ENCODE peak calls at places on chromosome 17, in eight cellular contexts. Q is CD8-positive, alpha-beta T cell; K is endodermal cell; U is pancreas; T is CD4-positive, alpha-beta memory T cell; E is cardiac muscle cell; W is uterus; D is neural progenitor cell. A is an unnamed sample.

GRCh38 chr17:66255112-66255511 is 25.9 kb upstream of the APOH start:
- DNase-seq in Q (no peak), K (no peak), U (peak; percentile 29), T (peak; percentile 71), E (peak; percentile 73), W (no peak), D (peak; percentile 73), A (no peak)

GRCh38 chr17:32936894-32937500 is 9.0 kb downstream of the TMEM98 start:
- DNase-seq in Q (peak; percentile 16), K (peak; percentile 98), U (peak; percentile 84), T (peak; percentile 38), E (peak; percentile 87), W (peak; percentile 83), D (peak; percentile 94), A (peak; percentile 45)

GRCh38 chr17:42358434-42358833 is 29.8 kb downstream of the STAT3 start:
- DNase-seq in Q (no peak), K (no peak), U (no peak), T (no peak), E (no peak), W (no peak), D (no peak), A (no peak)

GRCh38 chr17:34391241-34391640 is 28.2 kb upstream of the CCL1 start:
- DNase-seq in Q (no peak), K (no peak), U (no peak), T (no peak), E (no peak), W (no peak), D (no peak), A (no peak)

GRCh38 chr17:79618383-79619067 is 7.7 kb upstream of the RBFOX3 start:
- DNase-seq in Q (no peak), K (peak; percentile 44), U (no peak), T (no peak), E (no peak), W (no peak), D (no peak), A (no peak)

GRCh38 chr17:30241051-30241450 is 5.6 kb upstream of the SLC6A4 start:
- DNase-seq in Q (no peak), K (no peak), U (no peak), T (no peak), E (no peak), W (no peak), D (no peak), A (no peak)

GRCh38 chr17:78995761-78996451 is 13.7 kb downstream of the CANT1 start:
- DNase-seq in Q (no peak), K (peak; percentile 24), U (peak; percentile 30), T (no peak), E (no peak), W (no peak), D (no peak), A (no peak)

GRCh38 chr17:42677921-42678781 is 1.4 kb upstream of the PLEKHH3 start:
- DNase-seq in Q (peak; percentile 44), K (peak; percentile 97), U (peak; percentile 88), T (peak; percentile 65), E (peak; percentile 96), W (peak; percentile 87), D (peak; percentile 95), A (peak; percentile 64)

GRCh38 chr17:49496183-49496865 is 1.2 kb downstream of the NGFR start:
- DNase-seq in Q (peak; percentile 74), K (peak; percentile 96), U (peak; percentile 72), T (peak; percentile 80), E (peak; percentile 89), W (peak; percentile 79), D (peak; percentile 94), A (peak; percentile 85)
- H3K9me3 ChIP-seq in Q (no peaks in the 10 kb centered on the region), K (no peaks in the 10 kb centered on the region), U (no peaks in the 10 kb centered on the region), T (no peaks in the 10 kb centered on the region), E (no peaks in the 10 kb centered on the region), W (no peaks in the 10 kb centered on the region), D (no peaks in the 10 kb centered on the region), A (no peaks in the 10 kb centered on the region)

GRCh38 chr17:61699032-61699431 is 108.0 kb upstream of the NACA2 start:
- DNase-seq in Q (no peak), K (no peak), U (no peak), T (no peak), E (no peak), W (no peak), D (no peak), A (no peak)
- H3K9me3 ChIP-seq in Q (peaks cover 24% of the 10 kb centered on the region), K (peaks cover 60% of the 10 kb centered on the region), U (no peaks in the 10 kb centered on the region), T (peaks cover 22% of the 10 kb centered on the region), E (no peaks in the 10 kb centered on the region), W (peaks cover 17% of the 10 kb centered on the region), D (peaks cover 36% of the 10 kb centered on the region), A (peaks cover 6% of the 10 kb centered on the region)

DNA sequence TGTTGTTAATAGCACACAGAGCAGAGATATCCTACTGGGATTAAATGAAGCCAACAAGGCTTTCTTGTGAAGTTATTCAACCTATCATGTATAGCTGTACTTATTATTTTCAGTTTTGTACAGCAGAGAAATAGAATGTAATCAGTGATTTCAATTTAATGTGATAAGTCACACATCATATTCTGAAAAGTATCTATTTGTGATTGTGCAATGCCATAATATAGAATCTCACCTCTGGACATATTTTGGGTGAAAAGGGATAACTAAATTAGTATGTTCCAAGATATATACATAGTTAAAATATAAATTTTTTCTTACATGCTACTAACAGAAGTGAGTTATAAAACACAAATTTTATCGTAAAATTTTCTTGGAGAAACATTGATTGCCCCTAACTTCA is 544.3 kb upstream of the KIF2B start:
- DNase-seq in Q (no peak), K (no peak), U (no peak), T (no peak), E (no peak), W (no peak), D (no peak), A (no peak)
- H3K9me3 ChIP-seq in Q (no peaks in the 10 kb centered on the region), K (no peaks in the 10 kb centered on the region), U (no peaks in the 10 kb centered on the region), T (no peaks in the 10 kb centered on the region), E (no peaks in the 10 kb centered on the region), W (no peaks in the 10 kb centered on the region), D (no peaks in the 10 kb centered on the region), A (no peaks in the 10 kb centered on the region)

DNA sequence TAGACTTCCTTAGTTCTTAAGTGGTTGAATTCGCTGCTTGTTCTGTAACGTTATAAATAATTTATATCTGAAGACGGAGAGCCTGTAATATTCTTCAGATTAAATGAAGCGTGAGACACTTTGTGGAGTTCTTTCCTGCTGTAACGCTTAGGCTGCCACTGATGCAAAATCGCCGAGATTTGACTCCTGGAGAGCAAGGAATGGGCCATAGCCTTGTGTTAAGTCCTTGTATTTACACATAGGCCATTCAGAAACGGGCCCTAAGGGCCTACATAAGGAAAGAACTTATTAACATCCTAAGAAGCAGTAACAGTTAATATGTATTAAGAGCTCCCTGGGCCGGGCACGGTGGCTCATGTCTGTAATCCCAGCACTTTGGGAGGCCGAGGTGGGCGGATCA is 936 bp downstream of the EMC6 start:
- DNase-seq in Q (no peak), K (no peak), U (no peak), T (no peak), E (no peak), W (no peak), D (no peak), A (no peak)
- H3K9me3 ChIP-seq in Q (no peaks in the 10 kb centered on the region), K (no peaks in the 10 kb centered on the region), U (no peaks in the 10 kb centered on the region), T (no peaks in the 10 kb centered on the region), E (no peaks in the 10 kb centered on the region), W (no peaks in the 10 kb centered on the region), D (no peaks in the 10 kb centered on the region), A (no peaks in the 10 kb centered on the region)

GRCh38 chr17:22142091-22142490 is 449.8 kb downstream of the KCNJ18 start:
- DNase-seq in Q (no peak), K (no peak), U (no peak), T (no peak), E (no peak), W (no peak), D (no peak), A (no peak)

DNA sequence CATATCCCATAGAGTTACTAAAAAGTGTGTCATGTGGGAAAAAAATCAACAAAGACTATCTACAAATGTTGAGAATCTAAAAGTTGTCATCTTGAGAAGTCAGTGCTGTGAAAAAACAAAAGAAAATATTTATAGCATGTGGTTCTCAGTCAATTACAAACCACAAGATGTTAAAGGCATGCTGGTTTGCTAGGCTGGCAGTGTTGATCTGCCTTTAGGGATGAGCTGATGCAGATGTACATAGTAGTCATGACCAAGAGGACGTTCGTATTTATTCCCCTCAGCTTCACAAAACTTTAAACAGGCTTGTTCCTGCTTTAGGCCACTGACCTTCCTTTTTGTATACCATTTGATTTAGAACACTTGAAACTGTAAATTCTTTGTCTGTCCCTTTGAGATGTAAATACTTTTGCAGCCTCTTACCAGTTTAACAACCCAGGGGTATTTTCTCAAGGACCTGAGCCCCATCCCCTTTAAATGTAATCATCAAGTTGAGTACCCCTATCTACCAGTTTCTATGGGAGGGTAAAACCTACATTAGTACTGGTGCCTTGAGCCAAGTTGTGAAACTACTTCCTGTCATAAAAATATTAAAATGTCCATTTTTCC is 446.6 kb downstream of the KCNJ18 start:
- DNase-seq in Q (no peak), K (no peak), U (no peak), T (no peak), E (no peak), W (no peak), D (no peak), A (no peak)
- H3K9me3 ChIP-seq in Q (no peaks in the 10 kb centered on the region), K (peaks cover 51% of the 10 kb centered on the region), U (no peaks in the 10 kb centered on the region), T (no peaks in the 10 kb centered on the region), E (no peaks in the 10 kb centered on the region), W (no peaks in the 10 kb centered on the region), D (peaks cover 43% of the 10 kb centered on the region), A (no peaks in the 10 kb centered on the region)

DNA sequence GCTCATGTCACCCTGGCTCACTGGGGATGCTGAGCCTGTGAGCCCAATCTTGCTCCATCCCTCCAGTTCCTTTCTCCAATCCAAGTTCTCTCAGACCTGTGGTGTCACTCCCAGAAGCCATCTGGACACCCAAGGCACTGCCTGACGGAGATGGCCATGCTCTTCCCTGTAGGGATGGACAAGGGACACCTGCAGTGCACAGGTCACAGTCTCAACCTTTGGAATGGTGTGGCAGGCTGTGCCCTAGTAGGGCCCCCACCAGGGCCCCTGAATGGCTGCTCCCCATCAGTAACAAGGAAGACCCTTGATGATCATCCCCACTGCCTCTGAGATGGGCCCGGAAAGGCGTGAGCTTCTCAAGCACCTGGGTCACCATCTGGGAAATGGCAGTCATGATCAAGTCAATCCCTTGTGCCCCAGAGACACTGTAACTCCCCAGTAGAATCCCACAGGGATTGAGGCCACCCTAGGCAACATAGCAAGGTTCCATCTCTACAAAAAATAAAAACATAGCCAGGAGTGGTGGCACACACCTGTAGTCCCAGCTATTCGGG is 822.5 kb downstream of the KCNJ18 start:
- DNase-seq in Q (no peak), K (no peak), U (no peak), T (no peak), E (no peak), W (no peak), D (no peak), A (no peak)
- H3K9me3 ChIP-seq in Q (no peaks in the 10 kb centered on the region), K (peaks cover 29% of the 10 kb centered on the region), U (no peaks in the 10 kb centered on the region), T (no peaks in the 10 kb centered on the region), E (no peaks in the 10 kb centered on the region), W (no peaks in the 10 kb centered on the region), D (peaks cover 3% of the 10 kb centered on the region), A (no peaks in the 10 kb centered on the region)

GRCh38 chr17:60554377-60554788 is 28.3 kb upstream of the APPBP2 start:
- DNase-seq in Q (no peak), K (no peak), U (peak; percentile 19), T (no peak), E (no peak), W (no peak), D (no peak), A (no peak)
- H3K9me3 ChIP-seq in Q (peaks cover 4% of the 10 kb centered on the region), K (peaks cover 24% of the 10 kb centered on the region), U (no peaks in the 10 kb centered on the region), T (peaks cover 6% of the 10 kb centered on the region), E (no peaks in the 10 kb centered on the region), W (no peaks in the 10 kb centered on the region), D (no peaks in the 10 kb centered on the region), A (no peaks in the 10 kb centered on the region)

A was measured in T-helper 17 cell.